ENCODE peak calls at places on chromosomes 3 and 15, in five cellular contexts. L is colonic mucosa, B is hepatocyte, C is GM13976, H is A673. Q is an unnamed sample.
A peak's percentile ranks its signal among the peaks of the same experiment; 100 is the strongest.

GRCh38 chr3:194690501-194691372 is 5.1 kb downstream of the FAM43A start:
- DNase-seq in L (no peak), B (no peak), C (no peak), H (no peak), Q (peak; percentile 29)

GRCh38 chr3:64417816-64418215 is 192.6 kb upstream of the PRICKLE2 start:
- DNase-seq in L (no peak), B (no peak), C (no peak), H (no peak), Q (no peak)

GRCh38 chr3:130841357-130841756 is 52.5 kb upstream of the ATP2C1 start:
- DNase-seq in L (no peak), B (no peak), C (peak; percentile 37), H (no peak), Q (no peak)

GRCh38 chr15:99546436-99547100 is 19.2 kb upstream of the MEF2A start:
- DNase-seq in L (no peak), B (no peak), C (no peak), H (no peak), Q (no peak)

GRCh38 chr15:82539690-82540054 is 585 bp downstream of the RPS17 start:
- DNase-seq in L (peak; percentile 25), B (peak; percentile 30), C (no peak), H (peak; percentile 26), Q (no peak)

GRCh38 chr3:44894485-44894884 is 20.1 kb downstream of the TGM4 start:
- DNase-seq in L (no peak), B (no peak), C (no peak), H (no peak), Q (no peak)

GRCh38 chr15:101059381-101060341 is 140.5 kb downstream of the LRRK1 start:
- DNase-seq in L (no peak), B (no peak), C (no peak), H (no peak), Q (no peak)

GRCh38 chr3:66144792-66145733 is 75.7 kb upstream of the SLC25A26 start:
- DNase-seq in L (no peak), B (no peak), C (no peak), H (peak; percentile 14), Q (no peak)

GRCh38 chr15:34616613-34617012 is 33.2 kb upstream of the GOLGA8B start:
- DNase-seq in L (no peak), B (peak; percentile 31), C (no peak), H (peak; percentile 55), Q (peak; percentile 14)
- TF ChIP-seq CTCF in L (no peak), B (peak; percentile 30), C (no peak), H (peak; percentile 32), Q (no peak)

GRCh38 chr3:16767006-16767405 is 117.7 kb upstream of the PLCL2 start:
- DNase-seq in L (no peak), B (no peak), C (no peak), H (no peak), Q (no peak)
- TF ChIP-seq CTCF in L (no peak), B (no peak), C (no peak), H (no peak), Q (peak; percentile 31)

GRCh38 chr3:149975919-149976318 is 5.2 kb upstream of the PFN2 start:
- DNase-seq in L (no peak), B (no peak), C (peak; percentile 29), H (no peak), Q (no peak)
- TF ChIP-seq CTCF in L (no peak), B (no peak), C (no peak), H (peak; percentile 40), Q (no peak)

DNA sequence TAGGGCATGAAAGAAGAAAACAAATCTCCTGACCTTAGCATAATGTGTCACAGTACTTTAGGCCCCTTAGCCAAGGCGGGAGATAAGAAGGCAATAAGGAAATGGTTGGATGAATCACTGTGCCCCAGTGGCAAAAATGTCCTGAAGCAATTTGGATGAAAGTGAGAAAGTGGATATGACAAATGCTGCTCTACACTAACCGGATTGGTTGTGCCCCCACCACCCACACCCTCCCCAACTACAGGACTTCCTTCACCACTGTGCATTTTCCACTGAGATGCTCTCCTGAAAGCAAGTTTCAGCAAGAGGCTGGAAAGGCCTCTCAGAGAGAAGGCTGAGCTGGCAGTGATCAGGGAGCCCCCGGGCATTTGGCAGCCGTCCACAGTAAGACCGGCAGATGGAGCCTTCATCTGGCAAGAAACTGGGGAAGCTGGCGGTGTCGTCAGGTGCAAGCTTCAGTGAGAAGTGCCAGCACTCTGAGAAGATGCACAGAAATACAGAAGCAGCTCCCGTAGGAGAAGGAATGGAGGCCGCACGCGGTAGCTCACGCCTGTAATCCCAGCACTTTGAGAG is 63.8 kb downstream of the ATP1B3 start:
- DNase-seq in L (peak; percentile 73), B (peak; percentile 62), C (no peak), H (peak; percentile 78), Q (no peak)
- TF ChIP-seq CTCF in L (no peak), B (peak; percentile 10), C (no peak), H (peak; percentile 28), Q (no peak)

GRCh38 chr15:25689592-25689991 is 173.5 kb downstream of the ATP10A start:
- DNase-seq in L (no peak), B (no peak), C (no peak), H (no peak), Q (no peak)
- TF ChIP-seq CTCF in L (no peak), B (no peak), C (no peak), H (no peak), Q (no peak)

DNA sequence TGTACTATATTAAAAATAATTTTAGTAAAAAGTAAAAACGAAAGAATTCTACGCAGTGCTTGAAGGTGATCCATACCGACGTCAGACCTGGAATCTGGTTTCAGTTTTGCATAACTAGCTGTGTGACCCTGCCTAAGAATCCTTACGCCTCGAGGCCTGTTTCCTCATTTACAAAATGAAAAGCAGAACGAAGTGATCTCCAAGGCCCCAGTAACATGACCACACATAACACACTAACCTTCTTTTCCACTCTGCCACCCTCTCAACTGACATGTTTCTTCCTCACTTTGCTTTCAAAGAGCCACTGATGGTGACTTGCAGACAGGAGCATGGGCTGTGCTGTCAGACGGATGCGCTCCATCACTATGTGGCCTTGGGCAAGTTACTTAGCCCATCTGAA is 4.8 kb downstream of the MESD start:
- DNase-seq in L (no peak), B (no peak), C (no peak), H (no peak), Q (no peak)
- TF ChIP-seq CTCF in L (no peak), B (no peak), C (no peak), H (no peak), Q (no peak)

GRCh38 chr3:141057436-141057835 is 6.3 kb downstream of the SPSB4 start:
- DNase-seq in L (no peak), B (no peak), C (no peak), H (no peak), Q (no peak)

GRCh38 chr3:141058996-141059395 is 7.8 kb downstream of the SPSB4 start:
- DNase-seq in L (no peak), B (no peak), C (no peak), H (no peak), Q (no peak)

GRCh38 chr3:141059816-141060215 is 8.7 kb downstream of the SPSB4 start:
- DNase-seq in L (no peak), B (no peak), C (no peak), H (no peak), Q (no peak)

GRCh38 chr3:141057951-141058800 is 7.0 kb downstream of the SPSB4 start:
- DNase-seq in L (no peak), B (no peak), C (no peak), H (no peak), Q (no peak)

GRCh38 chr3:141060287-141060686 is 9.1 kb downstream of the SPSB4 start:
- DNase-seq in L (no peak), B (no peak), C (no peak), H (no peak), Q (no peak)
- TF ChIP-seq CTCF in L (no peak), B (no peak), C (no peak), H (no peak), Q (no peak)

GRCh38 chr15:80835338-80835737 is 56.2 kb downstream of the CEMIP start:
- DNase-seq in L (no peak), B (no peak), C (no peak), H (no peak), Q (no peak)
- TF ChIP-seq CTCF in L (no peak), B (no peak), C (no peak), H (no peak), Q (no peak)

DNA sequence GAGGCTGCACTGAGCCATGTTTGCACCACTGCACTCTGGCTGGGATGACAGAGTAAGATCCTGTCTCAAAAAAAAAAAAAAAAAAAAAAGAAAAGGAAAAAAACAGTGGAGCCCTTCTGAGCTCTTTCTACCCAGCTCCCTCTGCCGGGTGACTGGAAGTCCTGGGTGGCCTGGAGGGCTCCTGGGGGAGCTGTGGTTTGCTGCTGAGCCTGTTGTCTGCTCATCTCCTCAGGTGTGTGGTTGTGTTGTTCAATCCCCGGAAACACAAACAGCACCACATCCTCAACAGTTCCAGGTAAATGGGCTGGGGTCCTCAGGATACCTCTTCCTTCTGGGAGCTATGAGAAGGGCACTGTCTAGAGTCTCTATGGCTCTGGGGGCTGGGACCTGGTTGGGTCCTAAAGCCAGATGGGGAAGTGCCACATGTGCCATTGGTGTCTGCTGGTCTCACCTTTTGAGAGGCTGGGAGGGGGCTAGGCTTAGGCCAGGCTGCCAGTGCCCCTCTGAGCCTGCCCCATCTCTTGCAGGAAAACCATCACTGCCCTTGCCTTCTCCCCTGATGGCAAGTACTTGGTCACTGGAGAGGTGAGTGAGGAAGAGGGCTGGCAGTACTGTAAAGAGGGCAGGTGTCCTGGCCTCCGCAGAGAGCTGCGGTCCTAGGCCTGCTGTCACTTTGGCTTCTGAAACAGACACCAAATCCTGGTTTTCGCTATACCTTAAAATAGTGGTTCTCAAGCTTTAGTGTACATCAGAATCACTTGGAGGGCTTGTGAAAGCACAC is 17.1 kb upstream of the JMJD7 start:
- DNase-seq in L (no peak), B (no peak), C (no peak), H (no peak), Q (no peak)
- TF ChIP-seq CTCF in L (no peak), B (no peak), C (no peak), H (no peak), Q (no peak)